ENCODE peak calls at places on chromosomes 3 and 15, in eight cellular contexts. O is HS-5, W is A549, D is amniotic stem cell, H is NCI-H1092, T is ACHN, U is neural progenitor cell, K is skeletal muscle cell. Y is an unnamed sample.

GRCh38 chr15:70014860-70015490 is 82.7 kb downstream of the TLE3 start:
- DNase-seq in O (no peak), W (no peak), D (no peak), H (no peak), T (no peak), U (peak), K (no peak), Y (no peak)

GRCh38 chr3:133746722-133747086 is 511 bp downstream of the TF start:
- DNase-seq in O (no peak), W (no peak), D (no peak), H (no peak), T (no peak), U (no peak), K (no peak), Y (no peak)

GRCh38 chr3:117526485-117527079 is 817.0 kb downstream of the TUSC7 start:
- DNase-seq in O (no peak), W (no peak), D (peak), H (no peak), T (peak), U (peak), K (no peak), Y (no peak)

GRCh38 chr15:74433592-74434259 is at the start of gene SEMA7A:
- DNase-seq in O (no peak), W (peak), D (no peak), H (peak), T (peak), U (peak), K (peak), Y (no peak)

GRCh38 chr3:47421741-47422649 is 41.2 kb downstream of the PTPN23 start:
- DNase-seq in O (no peak), W (peak), D (no peak), H (no peak), T (peak), U (no peak), K (no peak), Y (no peak)

GRCh38 chr3:195877767-195878423 is 30.5 kb downstream of the TNK2 start:
- DNase-seq in O (no peak), W (no peak), D (no peak), H (no peak), T (no peak), U (no peak), K (no peak), Y (no peak)

GRCh38 chr3:48268936-48269551 is 28.1 kb downstream of the ZNF589 start:
- DNase-seq in O (no peak), W (no peak), D (no peak), H (no peak), T (no peak), U (no peak), K (peak), Y (no peak)

GRCh38 chr15:68334661-68335124 is 57.1 kb downstream of the FEM1B start:
- DNase-seq in O (no peak), W (no peak), D (no peak), H (no peak), T (no peak), U (no peak), K (no peak), Y (peak)

GRCh38 chr3:23159929-23160328 is 43.2 kb upstream of the UBE2E2 start:
- DNase-seq in O (peak), W (no peak), D (peak), H (no peak), T (peak), U (no peak), K (peak), Y (peak)

GRCh38 chr15:29812384-29812694 is 9.9 kb downstream of the TJP1 start:
- DNase-seq in O (no peak), W (no peak), D (no peak), H (no peak), T (no peak), U (no peak), K (peak), Y (no peak)

GRCh38 chr3:71185733-71186455 is 397.6 kb downstream of the FOXP1 start:
- DNase-seq in O (peak), W (no peak), D (no peak), H (no peak), T (no peak), U (no peak), K (no peak), Y (no peak)

Y was measured in AG04449.